ENCODE peak calls at places on chromosomes 13 and 19, in eight cellular contexts. X is AG04450, U is right atrium auricular region, A is endothelial cell, S is nephron progenitor cell, M is GM20000, Z is psoas muscle, L is heart left ventricle. Q is an unnamed sample.

GRCh38 chr13:93098972-93099371 is 127.6 kb upstream of the GPC6 start:
- DNase-seq in A (no peak), X (no peak), U (no peak), L (no peak), Z (no peak), S (no peak), M (no peak), Q (no peak)

GRCh38 chr19:35755550-35756371 is 1.1 kb downstream of the HSPB6 start:
- DNase-seq in A (no peak), S (peak), M (peak), X (no peak), U (peak), Z (peak), L (peak), Q (peak)

GRCh38 chr19:43078311-43078710 is 4.2 kb downstream of the PSG2 start:
- DNase-seq in Z (no peak), L (no peak), U (no peak), S (no peak), M (no peak), A (no peak), X (peak), Q (no peak)

GRCh38 chr13:59747529-59747928 is 416.2 kb downstream of the DIAPH3 start:
- DNase-seq in A (no peak), L (no peak), U (no peak), Z (no peak), S (no peak), M (peak), X (no peak), Q (no peak)

GRCh38 chr19:28839455-28839854 is 373.5 kb downstream of the UQCRFS1 start:
- DNase-seq in L (no peak), Z (no peak), S (no peak), M (no peak), A (no peak), X (no peak), U (no peak), Q (no peak)

GRCh38 chr19:3968556-3969434 is 2.1 kb downstream of the DAPK3 start:
- DNase-seq in X (peak), A (peak), M (no peak), S (peak), Z (peak), U (peak), L (peak), Q (no peak)

GRCh38 chr13:100667894-100668293 is 6.7 kb downstream of the TMTC4 start:
- DNase-seq in L (no peak), M (no peak), S (no peak), X (no peak), A (no peak), Z (no peak), U (no peak), Q (no peak)

GRCh38 chr13:46884531-46884930 is 12.3 kb downstream of the HTR2A start:
- DNase-seq in L (no peak), U (no peak), Z (no peak), A (no peak), S (no peak), M (no peak), X (no peak), Q (no peak)

GRCh38 chr19:53112286-53112685 is 9.1 kb upstream of the ZNF160 start:
- DNase-seq in X (no peak), S (no peak), A (no peak), L (no peak), M (no peak), U (no peak), Z (no peak), Q (no peak)

GRCh38 chr19:10858204-10858828 is 10.1 kb downstream of the C19orf38 start:
- DNase-seq in A (peak), U (no peak), Z (no peak), M (peak), S (peak), L (no peak), X (no peak), Q (peak)

GRCh38 chr13:29713841-29714240 is 118.4 kb upstream of the SLC7A1 start:
- DNase-seq in X (no peak), L (no peak), A (no peak), U (no peak), M (no peak), S (no peak), Z (no peak), Q (peak)

GRCh38 chr19:14081797-14082674 is 3.5 kb downstream of the C19orf67 start:
- DNase-seq in A (peak), M (peak), U (peak), S (no peak), X (no peak), L (peak), Z (peak), Q (peak)

GRCh38 chr13:77554079-77554478 is 18.6 kb downstream of the SCEL start:
- DNase-seq in U (no peak), A (no peak), Z (no peak), M (no peak), X (no peak), S (peak), L (no peak), Q (no peak)

GRCh38 chr13:33015791-33016323 is 366 bp upstream of the KL start:
- DNase-seq in M (peak), S (peak), L (no peak), X (no peak), A (peak), Z (no peak), U (no peak), Q (peak)

GRCh38 chr13:101785858-101786257 is 333.4 kb downstream of the ITGBL1 start:
- DNase-seq in L (peak), M (no peak), Z (no peak), U (no peak), A (peak), S (peak), X (no peak), Q (peak)

GRCh38 chr19:13499682-13500081 is 6.6 kb downstream of the CACNA1A start:
- DNase-seq in L (no peak), A (no peak), Z (no peak), U (no peak), X (no peak), S (no peak), M (no peak), Q (no peak)

GRCh38 chr13:38176664-38177063 is 173.0 kb upstream of the UFM1 start:
- DNase-seq in L (no peak), U (no peak), S (no peak), A (no peak), Z (no peak), M (no peak), X (no peak), Q (no peak)

GRCh38 chr19:49058592-49058991 is 1.0 kb upstream of the CGB7 start:
- DNase-seq in U (no peak), Z (peak), A (no peak), X (no peak), L (no peak), S (no peak), M (peak), Q (peak)

GRCh38 chr13:48194392-48194754 is 38.6 kb upstream of the ITM2B start:
- DNase-seq in Z (no peak), X (no peak), U (no peak), A (no peak), M (peak), L (no peak), S (no peak), Q (no peak)

GRCh38 chr19:45578861-45579260 is 5.7 kb downstream of the OPA3 start:
- DNase-seq in Z (no peak), M (no peak), U (no peak), X (no peak), L (no peak), S (no peak), A (no peak), Q (no peak)

GRCh38 chr13:91078093-91078679 is 269.3 kb upstream of the MIR17HG start:
- DNase-seq in Z (no peak), L (no peak), U (no peak), A (no peak), M (peak), X (no peak), S (no peak), Q (no peak)

GRCh38 chr13:33466262-33466661 is 180.7 kb upstream of the STARD13 start:
- DNase-seq in X (no peak), L (no peak), Z (no peak), M (no peak), S (no peak), U (no peak), A (no peak), Q (no peak)

GRCh38 chr13:107450931-107451330 is 764.4 kb downstream of the LIG4 start:
- DNase-seq in Z (peak), A (no peak), M (no peak), U (no peak), S (no peak), L (peak), X (peak), Q (peak)

GRCh38 chr19:5536337-5536894 is 31.3 kb downstream of the TINCR start:
- DNase-seq in S (peak), X (no peak), M (no peak), A (peak), U (peak), Z (peak), L (peak), Q (no peak)

GRCh38 chr19:3057275-3057714 is 5.0 kb downstream of the TLE5 start:
- DNase-seq in L (peak), U (peak), Z (peak), X (no peak), A (no peak), S (peak), M (no peak), Q (no peak)

GRCh38 chr13:50353651-50354415 is 338.6 kb downstream of the KCNRG start:
- DNase-seq in S (no peak), M (no peak), U (no peak), Z (no peak), L (no peak), X (peak), A (no peak), Q (no peak)

GRCh38 chr19:343451-343931 is 1.1 kb downstream of the MIER2 start:
- DNase-seq in L (no peak), A (no peak), S (no peak), Z (no peak), M (no peak), U (no peak), X (no peak), Q (no peak)

GRCh38 chr19:51323481-51323891 is 12.0 kb downstream of the IGLON5 start:
- DNase-seq in S (no peak), Z (no peak), A (no peak), L (no peak), M (no peak), X (no peak), U (no peak), Q (no peak)
- TF ChIP-seq CTCF in S (no peak), Z (no peak), A (no peak), L (no peak), M (no peak), X (no peak), U (no peak), Q (no peak)

GRCh38 chr13:113855931-113856715 is 7.8 kb downstream of the GAS6 start:
- DNase-seq in M (no peak), A (no peak), S (no peak), X (no peak), Z (no peak), L (no peak), U (peak), Q (no peak)

GRCh38 chr13:113852536-113853517 is 11.0 kb downstream of the GAS6 start:
- DNase-seq in S (no peak), Z (no peak), A (no peak), U (peak), M (no peak), X (no peak), L (no peak), Q (no peak)

GRCh38 chr13:113855012-113855921 is 8.6 kb downstream of the GAS6 start:
- DNase-seq in A (no peak), U (peak), Z (peak), M (no peak), L (peak), X (no peak), S (no peak), Q (no peak)

GRCh38 chr13:113853518-113854237 is 10.2 kb downstream of the GAS6 start:
- DNase-seq in X (no peak), A (no peak), Z (no peak), M (no peak), S (no peak), L (no peak), U (peak), Q (no peak)

GRCh38 chr13:113854238-113855011 is 9.5 kb downstream of the GAS6 start:
- DNase-seq in M (no peak), X (no peak), L (peak), S (no peak), A (no peak), U (peak), Z (no peak), Q (no peak)
- TF ChIP-seq CTCF in M (no peak), X (no peak), L (no peak), S (no peak), A (no peak), U (no peak), Z (no peak), Q (no peak)

DNA sequence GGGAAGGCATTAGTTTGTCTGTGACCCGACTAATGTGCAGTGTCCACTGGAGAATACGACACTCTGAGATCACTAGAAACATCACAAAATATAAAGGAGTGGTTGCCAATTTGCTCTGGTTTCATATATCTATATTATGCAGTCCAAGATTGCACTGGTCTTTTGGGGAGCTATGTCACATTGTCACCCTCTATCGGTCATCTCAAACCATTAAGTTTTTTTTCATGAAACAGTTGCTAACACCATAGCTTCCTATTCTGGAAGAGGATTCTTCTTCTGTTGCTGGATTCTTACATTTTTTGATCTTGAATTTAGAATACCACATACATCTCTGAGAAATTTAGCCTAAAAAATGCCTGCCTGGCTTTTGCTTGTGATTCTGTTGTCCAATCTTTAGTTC is 168.6 kb downstream of the LACC1 start:
- DNase-seq in A (no peak), L (no peak), S (no peak), U (no peak), X (no peak), Z (no peak), M (no peak), Q (no peak)
- TF ChIP-seq CTCF in A (no peak), L (no peak), S (no peak), U (peak), X (peak), Z (no peak), M (no peak), Q (no peak)

DNA sequence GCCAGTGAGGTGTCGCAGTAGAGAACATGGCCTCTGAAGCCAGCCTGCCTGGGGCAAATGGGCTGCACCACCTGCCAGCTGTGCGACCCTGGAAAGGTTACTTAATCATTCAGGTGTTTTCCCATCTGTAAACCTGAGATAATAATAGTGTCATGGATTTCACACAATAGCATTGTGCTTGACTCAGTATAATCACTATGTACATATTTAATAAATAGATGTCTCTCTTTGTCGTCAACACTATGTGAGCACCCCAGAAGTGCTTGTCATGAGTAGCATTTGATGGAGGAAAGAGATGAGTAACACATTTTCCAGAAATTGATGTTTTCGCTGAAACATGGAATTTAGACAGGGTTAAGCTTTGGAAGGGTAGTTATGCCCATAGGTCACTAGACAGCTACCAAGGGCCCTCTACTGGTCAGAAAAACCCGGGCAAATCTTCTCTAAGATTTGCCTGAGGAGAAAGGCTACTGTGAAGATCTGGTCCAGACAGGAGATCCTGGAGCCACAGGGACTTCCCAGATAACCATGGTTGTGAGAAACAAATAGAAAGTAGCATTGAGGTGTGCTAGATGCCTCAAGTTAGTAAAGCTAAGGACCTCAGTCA is 9.5 kb upstream of the MBNL2 start:
- DNase-seq in L (no peak), U (no peak), A (peak), M (no peak), S (no peak), Z (no peak), X (no peak), Q (no peak)
- TF ChIP-seq CTCF in L (peak), U (peak), A (peak), M (peak), S (peak), Z (peak), X (peak), Q (peak)

GRCh38 chr19:41998246-41999020 is 4.4 kb upstream of the ATP1A3 start:
- DNase-seq in U (no peak), X (no peak), S (peak), A (peak), M (peak), Z (no peak), L (peak), Q (peak)

GRCh38 chr19:41995959-41996797 is 2.1 kb upstream of the ATP1A3 start:
- DNase-seq in M (peak), A (no peak), U (no peak), X (no peak), L (no peak), Z (no peak), S (peak), Q (no peak)

GRCh38 chr19:41997851-41998229 is 3.8 kb upstream of the ATP1A3 start:
- DNase-seq in U (no peak), Z (no peak), X (no peak), A (no peak), S (no peak), L (no peak), M (peak), Q (peak)

GRCh38 chr19:41999071-41999877 is 5.2 kb upstream of the ATP1A3 start:
- DNase-seq in M (no peak), U (no peak), A (peak), Z (no peak), L (no peak), S (peak), X (no peak), Q (peak)

GRCh38 chr19:41997121-41997850 is 3.3 kb upstream of the ATP1A3 start:
- DNase-seq in A (peak), Z (peak), X (no peak), S (peak), L (no peak), M (peak), U (no peak), Q (peak)
- TF ChIP-seq CTCF in A (no peak), Z (no peak), X (no peak), S (no peak), L (no peak), M (no peak), U (no peak), Q (no peak)

DNA sequence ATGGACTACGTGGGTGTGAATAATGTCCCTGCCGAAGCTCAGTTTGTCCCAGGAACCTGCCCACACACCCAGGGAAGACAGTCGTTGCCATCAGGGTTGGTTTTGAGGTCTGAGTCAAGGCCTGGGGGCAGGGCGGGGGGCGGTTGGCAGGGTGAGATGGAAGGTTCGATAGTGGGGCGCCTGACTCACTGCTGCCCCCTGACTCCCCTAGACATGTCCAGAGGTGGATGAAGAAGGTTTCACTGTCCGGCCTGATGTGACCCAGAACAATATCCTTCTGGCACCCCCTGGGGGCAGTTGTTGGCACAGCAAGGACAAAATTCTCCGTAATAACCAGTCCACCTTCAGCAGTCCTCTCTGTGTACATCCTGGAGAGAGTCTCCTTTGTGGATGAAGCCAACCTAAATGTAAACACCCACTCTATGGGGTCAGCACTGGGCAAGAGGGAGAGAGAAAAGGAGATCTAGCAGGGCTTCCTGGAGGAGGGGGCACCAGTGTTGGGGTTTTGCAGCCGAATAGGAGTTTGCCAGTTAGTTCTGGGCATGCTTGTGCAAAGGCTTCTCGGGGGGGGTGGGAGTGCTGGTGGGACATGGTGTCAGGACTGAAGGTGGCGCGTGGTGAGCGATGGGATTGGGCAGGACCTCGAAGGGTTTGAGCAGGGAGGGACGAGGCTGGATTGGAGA is 19.6 kb upstream of the B3GNT3 start:
- DNase-seq in X (no peak), U (no peak), M (no peak), L (no peak), S (peak), Z (no peak), A (peak), Q (peak)
- TF ChIP-seq CTCF in X (peak), U (peak), M (peak), L (no peak), S (peak), Z (no peak), A (peak), Q (peak)